ENCODE peak calls at places on chromosomes 7 and 10, in seven cellular contexts. N is astrocyte; D is H9; F is COLO829; O is A172; M is left ventricle myocardium inferior; U is stimulated activated CD4-positive, alpha-beta T cell treated with anti-CD3 and anti-CD28 coated beads, Interleukin-15, amount 100 ng/mL, for 1 hour. J is an unnamed sample.

GRCh38 chr7:138564365-138564764 is 104.3 kb downstream of the TRIM24 start:
- DNase-seq in N (peak), D (no peak), F (no peak), O (no peak), M (no peak), U (no peak), J (peak)

GRCh38 chr7:3754488-3755365 is 453.7 kb downstream of the SDK1 start:
- DNase-seq in N (peak), D (peak), F (no peak), O (no peak), M (no peak), U (no peak), J (peak)

GRCh38 chr7:81501220-81501619 is 268.6 kb downstream of the HGF start:
- DNase-seq in N (peak), D (no peak), F (peak), O (peak), M (no peak), U (no peak), J (peak)

GRCh38 chr7:24378871-24379608 is 95.0 kb downstream of the NPY start:
- DNase-seq in N (peak), D (no peak), F (no peak), O (peak), M (no peak), U (no peak), J (peak)

GRCh38 chr10:67629461-67629971 is 66.5 kb downstream of the CTNNA3 start:
- DNase-seq in N (peak), D (no peak), F (peak), O (peak), M (no peak), U (no peak), J (peak)

GRCh38 chr10:109411897-109412296 is 511.4 kb downstream of the XPNPEP1 start:
- DNase-seq in N (no peak), D (no peak), F (no peak), O (no peak), M (no peak), U (no peak), J (no peak)

GRCh38 chr7:146773506-146773905 is 656.9 kb downstream of the CNTNAP2 start:
- DNase-seq in N (no peak), D (no peak), F (no peak), O (no peak), M (no peak), U (no peak), J (peak)

GRCh38 chr10:123821136-123821535 is 70.5 kb downstream of the CPXM2 start:
- DNase-seq in N (no peak), D (no peak), F (no peak), O (no peak), M (no peak), U (no peak), J (no peak)

J was measured in brain microvascular endothelial cell.